ENCODE peak calls at places on chromosomes 13 and 19, in four cellular contexts. Q is K562, H is HepG2, Y is WTC11. V is an unnamed sample.

GRCh38 chr19:38545596-38545995 is 72.2 kb downstream of the MAP4K1 start:
- DNase-seq in Q (no peak), H (no peak), Y (no peak), V (no peak)

GRCh38 chr19:48319647-48320537 is 5.5 kb upstream of the EMP3 start:
- DNase-seq in Q (peak; percentile 71), H (peak; percentile 64), Y (peak; percentile 94), V (peak; percentile 89)

GRCh38 chr13:20151016-20151415 is 9.8 kb downstream of the GJA3 start:
- DNase-seq in Q (peak; percentile 18), H (no peak), Y (no peak), V (no peak)

GRCh38 chr13:26300140-26300539 is 46.2 kb downstream of the CDK8 start:
- DNase-seq in Q (peak; percentile 6), H (no peak), Y (no peak), V (no peak)

GRCh38 chr19:3268326-3268725 is 43.9 kb downstream of the CELF5 start:
- DNase-seq in Q (no peak), H (no peak), Y (no peak), V (no peak)

GRCh38 chr19:862529-863304 is 3.3 kb downstream of the CFD start:
- DNase-seq in Q (peak; percentile 90), H (no peak), Y (peak; percentile 94), V (no peak)

GRCh38 chr19:57747472-57747807 is 825 bp downstream of the ZNF776 start:
- DNase-seq in Q (no peak), H (no peak), Y (no peak), V (no peak)

GRCh38 chr19:49434907-49435577 is 6.3 kb downstream of the SLC17A7 start:
- DNase-seq in Q (peak; percentile 80), H (no peak), Y (no peak), V (peak; percentile 59)

GRCh38 chr13:110921695-110922094 is 6.8 kb upstream of the ANKRD10 start:
- DNase-seq in Q (no peak), H (no peak), Y (no peak), V (no peak)

GRCh38 chr13:92734068-92734467 is 492.5 kb upstream of the GPC6 start:
- DNase-seq in Q (no peak), H (no peak), Y (no peak), V (no peak)

GRCh38 chr19:4606181-4606580 is 33.1 kb upstream of the TNFAIP8L1 start:
- DNase-seq in Q (no peak), H (no peak), Y (no peak), V (no peak)

GRCh38 chr19:43984687-43985000 is 656 bp downstream of the ZNF155 start:
- DNase-seq in Q (no peak), H (no peak), Y (no peak), V (no peak)

GRCh38 chr13:92849381-92849780 is 377.2 kb upstream of the GPC6 start:
- DNase-seq in Q (no peak), H (no peak), Y (no peak), V (no peak)

GRCh38 chr13:41960700-41961697 is at the start of gene VWA8:
- DNase-seq in Q (peak; percentile 76), H (peak; percentile 59), Y (peak; percentile 90), V (peak; percentile 86)

GRCh38 chr19:41480336-41480735 is 37.4 kb downstream of the ERICH4 start:
- DNase-seq in Q (peak; percentile 15), H (no peak), Y (no peak), V (no peak)

GRCh38 chr13:66359910-66360552 is 870.1 kb downstream of the PCDH9 start:
- DNase-seq in Q (no peak), H (no peak), Y (no peak), V (no peak)

GRCh38 chr13:66364346-66364745 is 865.8 kb downstream of the PCDH9 start:
- DNase-seq in Q (no peak), H (no peak), Y (no peak), V (no peak)

GRCh38 chr13:66365101-66365500 is 865.0 kb downstream of the PCDH9 start:
- DNase-seq in Q (no peak), H (no peak), Y (no peak), V (no peak)

GRCh38 chr13:66359393-66359792 is 870.7 kb downstream of the PCDH9 start:
- DNase-seq in Q (no peak), H (no peak), Y (no peak), V (no peak)

DNA sequence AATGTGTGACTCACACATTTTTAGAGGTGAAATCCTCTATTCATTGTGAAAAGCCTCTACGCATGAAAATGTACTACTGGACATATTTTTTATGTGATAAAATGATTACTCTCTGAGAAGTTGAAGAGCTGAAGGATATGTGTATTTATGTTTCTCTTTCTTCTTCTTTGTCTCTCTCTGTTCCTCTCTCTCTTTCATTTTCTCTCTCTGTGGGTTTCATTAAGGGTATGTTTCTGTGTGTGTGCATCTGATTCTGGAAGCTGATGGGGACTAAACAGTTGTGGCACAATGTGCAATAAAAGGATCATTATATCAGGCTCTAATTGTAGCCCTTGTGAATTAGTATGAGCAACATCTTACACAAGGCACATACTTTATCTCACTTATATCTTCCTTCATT is 867.7 kb downstream of the PCDH9 start:
- DNase-seq in Q (no peak), H (no peak), Y (no peak), V (no peak)
- TF ChIP-seq ESRRA in Q (no peak), H (no peak), Y (no peak), V (no peak)

GRCh38 chr19:7832009-7832408 is 2.0 kb downstream of the EVI5L start:
- DNase-seq in Q (no peak), H (no peak), Y (no peak), V (no peak)
- TF ChIP-seq JUN in Q (no peak), H (no peak), Y (no peak), V (no peak)

DNA sequence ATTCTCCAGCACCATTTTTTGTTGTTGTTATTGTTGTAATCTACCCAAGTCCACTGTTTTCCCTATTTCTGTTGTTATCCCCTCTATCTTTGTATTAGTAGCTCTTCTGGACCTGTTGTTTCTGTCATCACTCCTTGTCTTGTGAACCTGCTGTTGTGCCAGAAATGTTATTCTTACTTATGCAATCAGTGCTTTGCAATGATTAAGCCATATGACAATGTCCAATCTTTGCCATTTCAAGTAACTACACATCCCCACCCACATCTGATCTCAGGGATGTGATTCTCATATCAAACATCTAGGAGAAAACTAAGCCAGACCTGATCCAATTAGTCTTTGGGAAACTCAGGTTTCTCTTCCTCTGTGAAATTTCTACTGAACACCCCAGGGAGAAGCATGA is 472.6 kb upstream of the KLHL1 start:
- DNase-seq in Q (no peak), H (no peak), Y (no peak), V (no peak)
- TF ChIP-seq ESRRA in Q (no peak), H (no peak), Y (no peak), V (no peak)

DNA sequence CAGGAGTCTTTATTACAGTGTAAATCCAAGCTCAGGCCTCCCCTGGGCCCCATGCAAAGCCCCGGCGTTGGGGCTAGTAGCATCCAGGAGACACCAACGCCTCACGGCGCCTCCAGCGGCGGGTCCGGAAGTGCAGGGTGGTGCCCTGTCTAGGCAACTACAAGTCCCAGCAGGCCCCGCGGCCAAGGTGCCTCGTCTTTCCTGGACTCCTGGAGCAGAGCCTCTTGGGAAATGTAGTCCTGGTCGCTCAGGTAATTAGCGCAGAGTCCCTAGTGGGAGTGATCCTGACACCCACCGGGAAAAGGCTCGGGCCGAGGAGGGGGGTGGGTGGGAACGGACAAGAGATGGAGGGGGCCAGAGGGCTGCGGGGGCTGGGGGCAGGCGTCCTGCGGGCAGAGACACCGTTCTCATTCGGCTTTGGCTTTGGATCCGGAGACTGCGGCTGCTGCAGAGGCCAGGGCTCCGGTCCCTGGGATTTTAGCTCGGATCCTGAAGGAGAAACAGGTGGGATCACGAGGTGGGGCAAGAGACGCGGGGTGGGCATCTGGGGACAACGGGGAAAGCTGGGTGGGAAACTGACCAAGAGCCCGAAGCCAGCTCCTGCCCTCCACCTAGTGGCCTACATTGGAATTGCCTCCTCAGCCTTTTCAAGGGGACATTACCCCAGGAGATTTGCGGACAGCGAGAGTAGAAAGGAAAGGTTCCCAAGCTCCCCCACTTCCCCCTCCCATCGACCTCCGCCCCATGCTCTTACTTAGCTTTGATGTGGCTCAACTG is 11.4 kb downstream of the RTN2 start:
- DNase-seq in Q (peak; percentile 87), H (peak; percentile 93), Y (peak; percentile 100), V (peak; percentile 94)
- TF ChIP-seq JUN in Q (no peak), H (no peak), Y (no peak), V (peak; percentile 42)

V was measured in A549.